ENCODE peak calls at places on chromosomes 4 and X, in four cellular contexts. O is NCI-H1417 treated with DMSO at 0.1 percent for 48 hours, W is NCI-H1092 treated with DMSO at 0.1 percent for 48 hours, I is mucosa of descending colon. G is an unnamed sample.

GRCh38 chr4:39495446-39496208 is 31.6 kb downstream of the UGDH start:
- DNase-seq in O (no peak), W (no peak), I (no peak), G (peak; percentile 83)

GRCh38 chrX:45803383-45803921 is 602.8 kb upstream of the DIPK2B start:
- DNase-seq in O (no peak), W (no peak), I (no peak), G (peak; percentile 56)

GRCh38 chrX:135327299-135327698 is 18.0 kb downstream of the ETDC start:
- DNase-seq in O (no peak), W (no peak), I (no peak), G (peak; percentile 43)

GRCh38 chr4:151475338-151475737 is 66.4 kb downstream of the FHIP1A start:
- DNase-seq in O (no peak), W (no peak), I (no peak), G (no peak)

GRCh38 chr4:166165829-166166420 is 292.9 kb downstream of the TLL1 start:
- DNase-seq in O (peak; percentile 61), W (peak; percentile 90), I (no peak), G (no peak)

GRCh38 chr4:88831063-88831462 is 133.4 kb upstream of the NAP1L5 start:
- DNase-seq in O (no peak), W (no peak), I (no peak), G (no peak)

GRCh38 chrX:38806054-38806389 is 4.8 kb downstream of the MID1IP1 start:
- DNase-seq in O (peak; percentile 77), W (no peak), I (no peak), G (no peak)

GRCh38 chrX:110448459-110448858 is 89.8 kb downstream of the RTL9 start:
- DNase-seq in O (no peak), W (no peak), I (no peak), G (no peak)

GRCh38 chr4:98662619-98663225 is 4.3 kb upstream of the TSPAN5 start:
- DNase-seq in O (no peak), W (no peak), I (no peak), G (no peak)

GRCh38 chr4:173347467-173347866 is 13.3 kb upstream of the HMGB2 start:
- DNase-seq in O (no peak), W (no peak), I (no peak), G (no peak)

GRCh38 chr4:150581611-150582010 is 340 bp upstream of the MAB21L2 start:
- DNase-seq in O (no peak), W (no peak), I (peak; percentile 50), G (no peak)

GRCh38 chr4:67909910-67910905 is 26.4 kb upstream of the TMPRSS11D start:
- DNase-seq in O (no peak), W (no peak), I (no peak), G (no peak)

GRCh38 chrX:118088084-118088483 is 28.5 kb downstream of the KLHL13 start:
- DNase-seq in O (no peak), W (no peak), I (no peak), G (no peak)

GRCh38 chr4:125198916-125199315 is 115.8 kb upstream of the FAT4 start:
- DNase-seq in O (no peak), W (no peak), I (no peak), G (peak; percentile 37)

GRCh38 chrX:139052461-139052860 is 340.9 kb upstream of the FGF13 start:
- DNase-seq in O (no peak), W (no peak), I (no peak), G (peak; percentile 16)

GRCh38 chrX:50067435-50068292 is 133.1 kb downstream of the AKAP4 start:
- DNase-seq in O (peak; percentile 58), W (peak; percentile 90), I (no peak), G (no peak)

GRCh38 chrX:14529288-14529989 is at the start of gene GLRA2:
- DNase-seq in O (no peak), W (peak; percentile 35), I (no peak), G (no peak)

GRCh38 chr4:1723131-1723801 is 1.9 kb downstream of the TACC3 start:
- DNase-seq in O (no peak), W (no peak), I (peak; percentile 56), G (no peak)

GRCh38 chr4:106284227-106284626 is 31.8 kb downstream of the TBCK start:
- DNase-seq in O (no peak), W (no peak), I (no peak), G (no peak)

GRCh38 chr4:118753096-118753495 is 67.9 kb downstream of the METTL14 start:
- DNase-seq in O (no peak), W (no peak), I (no peak), G (no peak)

GRCh38 chr4:80568891-80569290 is 233.4 kb downstream of the CFAP299 start:
- DNase-seq in O (no peak), W (no peak), I (no peak), G (no peak)

GRCh38 chrX:52280812-52281211 is 88.0 kb upstream of the XAGE2 start:
- DNase-seq in O (no peak), W (no peak), I (no peak), G (no peak)

GRCh38 chr4:126701756-126702155 is 931.0 kb upstream of the INTU start:
- DNase-seq in O (no peak), W (peak; percentile 66), I (no peak), G (no peak)

GRCh38 chr4:87017580-87018061 is 82.8 kb downstream of the AFF1 start:
- DNase-seq in O (no peak), W (no peak), I (no peak), G (no peak)

GRCh38 chrX:56792270-56793111 is 63.4 kb downstream of the NBDY start:
- DNase-seq in O (no peak), W (no peak), I (no peak), G (no peak)

GRCh38 chr4:177566691-177567090 is 124.5 kb upstream of the AGA start:
- DNase-seq in O (no peak), W (no peak), I (no peak), G (no peak)

GRCh38 chr4:23881052-23881501 is 8.8 kb downstream of the PPARGC1A start:
- DNase-seq in O (no peak), W (no peak), I (no peak), G (no peak)

GRCh38 chr4:190020790-190021717 is 6.0 kb downstream of the FRG2 start:
- DNase-seq in O (no peak), W (no peak), I (no peak), G (no peak)

GRCh38 chrX:101429934-101430333 is 21.9 kb downstream of the HNRNPH2 start:
- DNase-seq in O (no peak), W (no peak), I (no peak), G (no peak)

G was measured in epithelial cell of prostate.